ENCODE peak calls at places on chromosome 20, in ten cellular contexts. Y is heart right ventricle, S is cardiac fibroblast, C is RWPE2, G is AG04449, D is bronchial epithelial cell, T is HFF-Myc, K is Panc1, B is fibroblast of villous mesenchyme, L is choroid plexus epithelial cell. O is an unnamed sample.
A peak's percentile ranks its signal among the peaks of the same experiment; 100 is the strongest.

GRCh38 chr20:4657096-4657495 is 64.6 kb upstream of the PRND start:
- DNase-seq in Y (no peak), S (no peak), C (no peak), G (no peak), D (no peak), T (no peak), K (no peak), B (no peak), L (no peak), O (no peak)

GRCh38 chr20:20216941-20217340 is 151.0 kb upstream of the INSM1 start:
- DNase-seq in Y (no peak), S (no peak), C (no peak), G (no peak), D (no peak), T (no peak), K (no peak), B (no peak), L (no peak), O (no peak)

GRCh38 chr20:48092596-48093280 is 307.5 kb upstream of the SULF2 start:
- DNase-seq in Y (no peak), S (no peak), C (peak; percentile 80), G (no peak), D (no peak), T (no peak), K (no peak), B (no peak), L (no peak), O (no peak)

GRCh38 chr20:18322551-18322950 is 34.2 kb downstream of the ZNF133 start:
- DNase-seq in Y (no peak), S (no peak), C (no peak), G (no peak), D (no peak), T (no peak), K (no peak), B (no peak), L (no peak), O (no peak)

GRCh38 chr20:20261159-20261558 is 106.7 kb upstream of the INSM1 start:
- DNase-seq in Y (no peak), S (no peak), C (no peak), G (no peak), D (no peak), T (no peak), K (no peak), B (no peak), L (no peak), O (no peak)

GRCh38 chr20:642398-643174 is 10.4 kb downstream of the SRXN1 start:
- DNase-seq in Y (peak; percentile 62), S (no peak), C (no peak), G (no peak), D (no peak), T (no peak), K (no peak), B (no peak), L (no peak), O (no peak)

GRCh38 chr20:17648782-17649730 is 33.0 kb downstream of the RRBP1 start:
- DNase-seq in Y (no peak), S (no peak), C (no peak), G (no peak), D (no peak), T (no peak), K (no peak), B (no peak), L (peak; percentile 41), O (no peak)

GRCh38 chr20:2780948-2781347 is 19.5 kb downstream of the CPXM1 start:
- DNase-seq in Y (no peak), S (no peak), C (no peak), G (no peak), D (no peak), T (no peak), K (no peak), B (no peak), L (no peak), O (no peak)

GRCh38 chr20:53611449-53611894 is 17.8 kb upstream of the ZNF217 start:
- DNase-seq in Y (peak; percentile 29), S (peak; percentile 99), C (no peak), G (peak; percentile 98), D (peak; percentile 92), T (peak; percentile 94), K (peak; percentile 90), B (peak; percentile 100), L (peak; percentile 99), O (peak; percentile 99)

GRCh38 chr20:50003253-50003656 is 20.5 kb downstream of the SNAI1 start:
- DNase-seq in Y (no peak), S (peak; percentile 97), C (no peak), G (peak; percentile 77), D (peak; percentile 97), T (no peak), K (no peak), B (peak; percentile 96), L (peak; percentile 96), O (peak; percentile 69)

GRCh38 chr20:39778847-39779641 is 816.9 kb downstream of the DHX35 start:
- DNase-seq in Y (no peak), S (no peak), C (no peak), G (no peak), D (peak; percentile 33), T (no peak), K (no peak), B (no peak), L (peak; percentile 60), O (no peak)

DNA sequence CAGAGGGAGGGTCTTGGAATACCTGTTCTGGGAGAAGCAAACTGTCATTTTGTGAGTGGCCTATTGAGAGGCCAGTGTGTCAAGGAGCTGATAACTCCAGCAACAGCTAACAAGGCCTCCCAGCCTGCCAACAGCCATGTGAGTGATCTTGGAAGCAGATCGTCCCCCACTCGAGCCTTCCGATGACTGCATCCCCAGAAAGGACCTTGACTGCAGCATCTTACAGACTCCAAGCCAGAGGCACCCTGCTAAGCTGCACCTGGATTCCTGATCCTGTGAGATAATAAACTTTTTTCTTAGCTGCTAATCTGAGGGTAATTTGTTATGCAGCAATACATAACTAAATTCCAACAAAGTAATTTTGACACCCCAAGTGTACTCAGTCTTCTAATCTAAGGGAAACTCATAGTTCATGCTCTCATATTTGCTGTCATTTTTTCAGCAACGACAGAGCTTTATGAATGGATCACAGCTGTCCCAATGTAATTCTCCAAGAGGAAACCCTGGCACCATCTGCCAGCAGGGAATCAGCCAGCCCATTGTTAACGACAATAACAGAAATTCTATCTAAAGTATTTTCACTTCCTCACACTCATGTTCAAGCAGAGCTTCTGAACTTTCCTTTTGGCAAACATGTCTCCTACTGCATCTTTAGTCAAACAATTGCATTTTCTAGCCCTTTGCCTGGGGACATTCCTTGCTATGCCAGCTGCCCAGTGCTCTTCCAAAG is 470.2 kb upstream of the BTBD3 start:
- DNase-seq in Y (no peak), S (no peak), C (no peak), G (no peak), D (no peak), T (no peak), K (no peak), B (no peak), L (no peak), O (no peak)
- TF ChIP-seq CTCF in Y (no peak), S (no peak), C (no peak), G (no peak), D (no peak), T (no peak), K (no peak), B (no peak), L (no peak), O (no peak)

DNA sequence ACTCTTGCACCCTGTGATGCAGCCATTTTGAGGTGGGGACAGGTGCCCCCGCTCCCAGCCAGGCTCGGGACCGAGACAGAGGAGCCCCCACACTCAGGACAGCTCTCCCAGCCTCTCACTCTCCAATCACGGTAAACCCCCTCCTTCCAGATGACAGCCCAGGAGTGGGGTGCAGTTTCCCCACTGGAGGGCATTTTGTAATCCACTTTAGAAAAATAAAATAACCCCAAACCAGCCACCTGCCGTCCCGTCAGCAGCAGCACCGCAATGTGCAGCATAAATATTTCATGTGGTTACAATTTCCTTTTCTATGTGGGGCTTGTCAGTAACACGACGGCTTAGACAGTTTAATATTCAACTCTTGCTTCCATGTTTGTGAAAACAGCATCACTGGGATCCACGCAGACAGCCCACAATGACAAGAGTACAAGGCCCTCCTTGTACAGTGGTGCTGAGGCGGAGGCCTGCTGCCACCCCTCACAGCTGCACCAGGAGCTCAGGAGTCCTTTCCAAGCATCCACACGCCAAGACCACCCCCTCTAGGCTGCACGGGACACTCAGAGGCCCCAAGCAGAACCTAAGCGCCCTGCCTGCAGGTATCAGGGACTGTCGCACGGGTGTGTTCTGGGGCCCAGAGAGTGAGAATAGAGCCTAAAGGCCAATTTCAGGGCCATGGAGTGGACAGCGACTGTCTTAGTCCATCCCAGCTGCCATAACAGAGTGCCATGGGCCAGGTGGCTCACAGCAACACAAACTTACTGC is 116.7 kb downstream of the JPH2 start:
- DNase-seq in Y (no peak), S (no peak), C (no peak), G (no peak), D (no peak), T (no peak), K (no peak), B (no peak), L (no peak), O (no peak)
- H3K4me3 ChIP-seq in Y (peak overlapping the region; percentile 27), S (no peak overlapping the region), C (no peak overlapping the region), G (no peak overlapping the region), D (no peak overlapping the region), T (no peak overlapping the region), K (no peak overlapping the region), B (no peak overlapping the region), L (no peak overlapping the region), O (no peak overlapping the region)

GRCh38 chr20:9817654-9818053 is 21.2 kb downstream of the PAK5 start:
- DNase-seq in Y (no peak), S (no peak), C (no peak), G (no peak), D (no peak), T (no peak), K (no peak), B (no peak), L (no peak), O (no peak)
- TF ChIP-seq CTCF in Y (no peak), S (no peak), C (no peak), G (no peak), D (no peak), T (no peak), K (no peak), B (no peak), L (no peak), O (no peak)

GRCh38 chr20:36402708-36403107 is 96.6 kb downstream of the DLGAP4 start:
- DNase-seq in Y (no peak), S (no peak), C (no peak), G (no peak), D (no peak), T (no peak), K (no peak), B (no peak), L (no peak), O (no peak)

GRCh38 chr20:36407196-36407733 is 101.1 kb downstream of the DLGAP4 start:
- DNase-seq in Y (no peak), S (peak; percentile 43), C (no peak), G (no peak), D (peak; percentile 62), T (no peak), K (no peak), B (peak; percentile 3), L (peak; percentile 36), O (no peak)

GRCh38 chr20:36404435-36404978 is 98.4 kb downstream of the DLGAP4 start:
- DNase-seq in Y (no peak), S (no peak), C (no peak), G (no peak), D (no peak), T (no peak), K (no peak), B (no peak), L (no peak), O (no peak)

GRCh38 chr20:36405255-36405654 is 99.1 kb downstream of the DLGAP4 start:
- DNase-seq in Y (no peak), S (peak; percentile 6), C (no peak), G (no peak), D (no peak), T (no peak), K (no peak), B (peak; percentile 8), L (peak; percentile 44), O (no peak)

GRCh38 chr20:36408219-36408618 is 102.1 kb downstream of the DLGAP4 start:
- DNase-seq in Y (no peak), S (peak; percentile 62), C (peak; percentile 99), G (no peak), D (peak; percentile 91), T (no peak), K (no peak), B (peak; percentile 2), L (peak; percentile 26), O (no peak)
- H3K4me3 ChIP-seq in Y (no peak overlapping the region), S (no peak overlapping the region), C (no peak overlapping the region), G (no peak overlapping the region), D (no peak overlapping the region), T (no peak overlapping the region), K (no peak overlapping the region), B (no peak overlapping the region), L (no peak overlapping the region), O (no peak overlapping the region)

O was measured in AG09309.